ENCODE peak calls at places on chromosome 13, in six cellular contexts. H is GM23338, J is tibial artery, T is lower leg skin, L is left ventricle myocardium inferior, Z is foreskin fibroblast. B is an unnamed sample.
A peak's percentile ranks its signal among the peaks of the same experiment; 100 is the strongest.

GRCh38 chr13:97319088-97319487 is 97.0 kb downstream of the MBNL2 start:
- DNase-seq in H (no peak), Z (no peak), T (no peak), J (no peak), L (peak; percentile 25), B (no peak)

GRCh38 chr13:24215007-24215633 is 54.6 kb downstream of the SPATA13 start:
- DNase-seq in H (no peak), Z (no peak), J (no peak), T (no peak), L (no peak), B (no peak)

GRCh38 chr13:41774605-41775218 is 186.2 kb downstream of the VWA8 start:
- DNase-seq in J (no peak), T (no peak), Z (no peak), L (no peak), H (no peak), B (no peak)

GRCh38 chr13:48588120-48588519 is 55.2 kb upstream of the RCBTB2 start:
- DNase-seq in L (no peak), Z (no peak), T (no peak), J (no peak), H (no peak), B (no peak)

GRCh38 chr13:40440990-40441820 is 225.2 kb downstream of the FOXO1 start:
- DNase-seq in T (peak; percentile 63), Z (peak; percentile 61), H (no peak), J (peak; percentile 92), L (peak; percentile 82), B (peak; percentile 37)

GRCh38 chr13:43154083-43154739 is 130.8 kb downstream of the DNAJC15 start:
- DNase-seq in H (no peak), J (no peak), L (no peak), T (no peak), Z (peak; percentile 38), B (no peak)

GRCh38 chr13:110946171-110946570 is 31.3 kb upstream of the ANKRD10 start:
- DNase-seq in L (no peak), H (no peak), J (no peak), T (no peak), Z (no peak), B (no peak)

GRCh38 chr13:95023405-95023804 is 277.8 kb downstream of the ABCC4 start:
- DNase-seq in T (no peak), Z (peak; percentile 20), L (no peak), H (no peak), J (no peak), B (no peak)

GRCh38 chr13:44317752-44318550 is 55.7 kb upstream of the SERP2 start:
- DNase-seq in Z (peak; percentile 66), T (peak; percentile 53), J (no peak), H (no peak), L (no peak), B (peak; percentile 86)
- H3K4me3 ChIP-seq in Z (no peak overlapping the region), T (no peak overlapping the region), J (peak overlapping the region; percentile 21), H (no peak overlapping the region), L (no peak overlapping the region), B (peak overlapping the region; percentile 25)

DNA sequence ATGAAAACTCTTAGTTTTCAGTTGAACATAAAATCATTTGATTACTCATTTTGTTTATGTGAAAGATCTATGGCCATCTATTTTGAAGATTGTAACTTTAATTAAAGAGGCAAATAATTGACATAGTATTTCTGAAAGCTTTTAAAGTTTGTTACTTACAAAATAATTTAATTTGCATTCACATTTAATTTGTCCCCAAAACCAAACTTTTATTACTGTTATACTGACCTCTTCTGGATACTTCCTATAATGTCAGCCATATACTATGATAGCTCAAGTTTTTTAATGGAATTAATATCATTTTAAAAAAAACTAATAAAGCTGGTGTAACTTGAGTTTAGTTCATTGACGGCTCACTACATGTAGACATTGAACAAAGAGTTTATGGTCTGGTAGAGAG is 4.9 kb upstream of the SGCG start:
- DNase-seq in H (peak; percentile 19), J (no peak), T (no peak), Z (peak; percentile 31), L (no peak), B (no peak)
- TF ChIP-seq CTCF in H (no peak), J (no peak), T (no peak), Z (no peak), L (no peak), B (peak; percentile 58)

DNA sequence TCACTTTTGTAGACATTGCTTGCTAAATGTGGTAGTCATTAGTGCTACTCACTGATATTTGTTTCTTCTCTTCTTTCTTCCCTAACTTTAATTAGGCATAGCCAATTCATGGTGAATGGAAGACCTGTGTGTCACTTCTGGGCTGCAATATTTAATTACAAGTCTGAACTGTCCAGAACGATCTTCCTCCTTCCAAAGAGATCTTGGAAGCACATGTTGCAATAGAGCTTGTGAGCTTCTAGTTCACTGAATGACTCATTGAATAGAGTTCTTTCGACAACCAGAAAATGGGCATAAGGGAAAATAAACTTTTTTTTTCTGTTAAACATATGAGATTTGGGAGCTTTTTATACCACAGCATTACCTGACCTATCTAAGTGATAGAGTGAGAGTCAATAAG is 1264.6 kb downstream of the PCDH9 start:
- DNase-seq in H (no peak), Z (peak; percentile 78), T (no peak), J (no peak), L (no peak), B (peak; percentile 56)
- H3K4me3 ChIP-seq in H (no peak overlapping the region), Z (no peak overlapping the region), T (no peak overlapping the region), J (no peak overlapping the region), L (no peak overlapping the region), B (no peak overlapping the region)

DNA sequence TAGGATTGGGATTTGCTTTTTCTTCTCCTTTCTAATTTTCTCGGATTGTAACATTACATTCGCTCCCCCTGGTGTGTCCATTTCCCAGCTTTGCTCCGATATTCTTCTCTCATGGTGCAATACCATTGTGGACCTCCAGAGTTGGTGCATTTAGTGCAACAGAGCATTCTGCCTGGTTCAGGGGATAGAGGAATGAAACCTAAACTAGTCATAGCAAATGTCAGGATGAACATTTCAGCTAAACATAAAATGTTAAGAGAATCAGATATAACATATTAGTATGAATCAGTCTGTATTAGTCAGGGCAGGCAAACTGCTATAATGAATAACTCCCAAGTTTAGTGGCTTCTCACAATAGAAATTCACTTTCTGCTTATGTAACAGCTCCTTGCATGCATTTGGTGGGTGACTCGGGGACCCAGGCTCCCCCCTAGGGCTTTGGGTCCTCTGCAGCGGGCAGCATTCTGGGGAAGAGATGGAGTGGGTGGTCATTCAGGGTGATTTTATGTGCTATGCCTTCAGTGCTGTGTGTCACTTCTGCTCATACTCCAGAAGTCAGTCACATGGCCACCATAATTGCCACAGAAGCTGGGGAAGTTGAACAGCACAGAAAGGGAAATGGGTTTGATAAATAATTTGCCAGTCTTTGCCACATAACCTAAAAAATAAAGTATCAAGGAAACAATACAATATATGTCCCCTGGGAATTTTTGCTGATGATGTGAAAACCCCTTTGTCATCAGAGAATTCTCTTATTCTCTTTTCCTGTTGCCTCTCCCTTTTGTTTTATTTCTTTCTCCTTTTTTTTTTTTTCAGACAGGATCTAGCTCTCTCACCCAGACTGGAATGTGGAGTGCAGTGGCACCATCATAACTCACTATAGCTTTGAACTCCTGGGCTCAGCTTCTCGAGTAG is 111.0 kb downstream of the HSPH1 start:
- DNase-seq in J (peak; percentile 39), L (no peak), Z (peak; percentile 38), H (no peak), T (no peak), B (peak; percentile 8)
- TF ChIP-seq CTCF in J (peak; percentile 18), L (no peak), Z (no peak), H (no peak), T (no peak), B (peak; percentile 44)

GRCh38 chr13:30108913-30109237 is 198.5 kb downstream of the KATNAL1 start:
- DNase-seq in L (no peak), J (no peak), H (no peak), T (peak; percentile 79), Z (no peak), B (no peak)

GRCh38 chr13:30107126-30107525 is 200.2 kb downstream of the KATNAL1 start:
- DNase-seq in J (no peak), T (no peak), H (no peak), Z (no peak), L (no peak), B (no peak)

GRCh38 chr13:30108216-30108912 is 199.0 kb downstream of the KATNAL1 start:
- DNase-seq in Z (no peak), L (no peak), T (no peak), H (no peak), J (no peak), B (no peak)

GRCh38 chr13:30109471-30110135 is 197.7 kb downstream of the KATNAL1 start:
- DNase-seq in Z (no peak), L (no peak), T (no peak), J (no peak), H (no peak), B (no peak)

DNA sequence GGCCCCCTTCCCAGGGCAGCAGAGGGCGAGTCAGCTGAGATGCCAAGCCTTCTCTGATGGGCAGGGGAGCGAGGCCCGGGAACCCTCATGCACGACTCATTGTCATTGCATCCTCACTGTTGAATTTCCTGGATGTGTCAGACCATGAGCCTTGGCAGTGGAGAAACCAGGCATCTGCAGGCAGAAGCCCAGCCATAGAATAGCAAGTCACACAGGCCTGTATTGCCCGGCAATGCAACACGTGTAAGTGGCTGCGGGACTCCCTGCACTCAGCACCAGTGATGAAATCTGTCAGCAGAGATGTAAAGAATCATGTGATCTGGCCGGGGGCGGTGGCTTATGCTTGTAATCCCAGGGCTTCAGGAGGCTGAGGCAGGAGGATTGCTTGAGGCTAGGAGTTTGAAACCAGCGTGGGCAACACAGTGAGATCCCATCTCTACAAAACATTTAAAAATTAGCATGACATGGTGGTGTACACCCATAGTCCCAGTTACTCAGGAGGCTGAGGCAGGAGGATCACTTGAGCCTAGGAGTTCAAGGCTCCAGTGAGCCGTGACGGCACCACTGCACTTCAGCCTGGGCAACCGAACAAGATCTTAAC is 199.7 kb downstream of the KATNAL1 start:
- DNase-seq in J (no peak), H (no peak), T (no peak), L (no peak), Z (peak; percentile 91), B (peak; percentile 62)
- H3K4me3 ChIP-seq in J (no peak overlapping the region), H (no peak overlapping the region), T (no peak overlapping the region), L (no peak overlapping the region), Z (no peak overlapping the region), B (no peak overlapping the region)

GRCh38 chr13:102373221-102373620 is 28.6 kb downstream of the FGF14 start:
- DNase-seq in T (no peak), J (no peak), H (no peak), Z (no peak), L (no peak), B (no peak)

GRCh38 chr13:102369303-102369702 is 32.5 kb downstream of the FGF14 start:
- DNase-seq in T (no peak), J (no peak), L (no peak), H (no peak), Z (peak; percentile 22), B (no peak)

DNA sequence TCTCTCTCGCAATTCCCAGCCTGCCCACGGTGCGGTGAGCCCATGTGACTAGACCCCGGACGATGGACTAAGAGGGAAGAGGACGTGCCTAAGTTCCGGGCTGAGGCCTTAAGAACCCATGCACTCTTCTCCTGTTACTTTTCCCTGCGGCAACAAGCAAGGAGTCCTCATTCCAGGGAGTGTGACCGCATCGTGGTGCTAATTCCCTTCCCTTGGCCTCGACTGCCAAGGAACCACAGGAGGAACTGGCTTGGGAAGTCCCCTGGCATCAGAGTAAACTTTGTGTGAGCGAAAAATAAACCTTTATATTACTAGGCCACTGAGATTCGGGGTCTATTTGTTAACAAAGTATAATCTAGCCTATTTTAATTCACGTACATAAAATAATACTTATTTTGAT is 34.0 kb downstream of the FGF14 start:
- DNase-seq in H (no peak), L (no peak), T (no peak), J (no peak), Z (no peak), B (no peak)
- TF ChIP-seq CTCF in H (no peak), L (no peak), T (no peak), J (no peak), Z (no peak), B (no peak)